ENCODE peak calls at places on chromosome 19, in eight cellular contexts. H, W, D, O, F, V, B and N are unnamed samples.
A peak's percentile ranks its signal among the peaks of the same experiment; 100 is the strongest.

GRCh38 chr19:8000298-8001038 is 5.0 kb downstream of the ELAVL1 start:
- DNase-seq in H (no peak), W (no peak), D (no peak), O (no peak), F (no peak), V (no peak), B (no peak), N (no peak)

GRCh38 chr19:10292206-10292788 is 2.5 kb downstream of the ICAM5 start:
- DNase-seq in H (no peak), W (no peak), D (peak; percentile 73), O (peak; percentile 92), F (peak; percentile 95), V (peak; percentile 96), B (no peak), N (peak; percentile 53)

GRCh38 chr19:45981350-45981749 is 7.7 kb upstream of the NOVA2 start:
- DNase-seq in H (no peak), W (no peak), D (no peak), O (no peak), F (no peak), V (no peak), B (no peak), N (no peak)

GRCh38 chr19:40403262-40403984 is 9.8 kb downstream of the PRX start:
- DNase-seq in H (peak; percentile 82), W (peak; percentile 57), D (peak; percentile 89), O (peak; percentile 96), F (peak; percentile 93), V (peak; percentile 97), B (peak; percentile 49), N (peak; percentile 85)

GRCh38 chr19:41198559-41198958 is 5.5 kb downstream of the CYP2S1 start:
- DNase-seq in H (no peak), W (no peak), D (no peak), O (no peak), F (no peak), V (no peak), B (no peak), N (no peak)

GRCh38 chr19:40465025-40465780 is at the start of gene BLVRB:
- DNase-seq in H (no peak), W (peak; percentile 56), D (peak; percentile 26), O (no peak), F (no peak), V (no peak), B (no peak), N (no peak)

GRCh38 chr19:49337267-49338022 is 2.2 kb downstream of the CD37 start:
- DNase-seq in H (no peak), W (no peak), D (no peak), O (no peak), F (no peak), V (no peak), B (no peak), N (no peak)

GRCh38 chr19:2087621-2088100 is 8.5 kb downstream of the MOB3A start:
- DNase-seq in H (no peak), W (no peak), D (peak; percentile 75), O (no peak), F (no peak), V (no peak), B (no peak), N (no peak)

GRCh38 chr19:48044561-48044960 is 682 bp upstream of the CABP5 start:
- DNase-seq in H (no peak), W (no peak), D (no peak), O (no peak), F (no peak), V (no peak), B (no peak), N (no peak)

GRCh38 chr19:1450735-1451669 is 1.1 kb downstream of the APC2 start:
- DNase-seq in H (no peak), W (no peak), D (no peak), O (no peak), F (no peak), V (no peak), B (no peak), N (no peak)

GRCh38 chr19:35265126-35265995 is 3.4 kb upstream of the USF2 start:
- DNase-seq in H (no peak), W (no peak), D (no peak), O (no peak), F (no peak), V (peak; percentile 88), B (no peak), N (no peak)

GRCh38 chr19:2885736-2886135 is 15.0 kb upstream of the ZNF57 start:
- DNase-seq in H (no peak), W (no peak), D (no peak), O (no peak), F (no peak), V (no peak), B (no peak), N (no peak)

GRCh38 chr19:17902701-17903100 is 30.1 kb upstream of the CCDC124 start:
- DNase-seq in H (peak; percentile 13), W (peak; percentile 3), D (no peak), O (no peak), F (no peak), V (no peak), B (peak; percentile 12), N (no peak)

GRCh38 chr19:38877781-38878574 is at the start of gene RINL:
- DNase-seq in H (no peak), W (no peak), D (peak; percentile 88), O (peak; percentile 49), F (no peak), V (no peak), B (no peak), N (peak; percentile 49)

GRCh38 chr19:18999016-18999758 is 34.1 kb downstream of the SUGP2 start:
- DNase-seq in H (peak; percentile 21), W (peak; percentile 34), D (no peak), O (no peak), F (no peak), V (no peak), B (no peak), N (no peak)

GRCh38 chr19:18996796-18997394 is 36.4 kb downstream of the SUGP2 start:
- DNase-seq in H (no peak), W (no peak), D (no peak), O (no peak), F (no peak), V (no peak), B (no peak), N (no peak)

GRCh38 chr19:18998276-18998675 is 35.0 kb downstream of the SUGP2 start:
- DNase-seq in H (no peak), W (no peak), D (no peak), O (no peak), F (no peak), V (no peak), B (no peak), N (no peak)

GRCh38 chr19:18995804-18996241 is 37.5 kb downstream of the SUGP2 start:
- DNase-seq in H (peak; percentile 91), W (peak; percentile 81), D (peak; percentile 45), O (peak; percentile 40), F (peak; percentile 71), V (no peak), B (peak; percentile 50), N (no peak)

DNA sequence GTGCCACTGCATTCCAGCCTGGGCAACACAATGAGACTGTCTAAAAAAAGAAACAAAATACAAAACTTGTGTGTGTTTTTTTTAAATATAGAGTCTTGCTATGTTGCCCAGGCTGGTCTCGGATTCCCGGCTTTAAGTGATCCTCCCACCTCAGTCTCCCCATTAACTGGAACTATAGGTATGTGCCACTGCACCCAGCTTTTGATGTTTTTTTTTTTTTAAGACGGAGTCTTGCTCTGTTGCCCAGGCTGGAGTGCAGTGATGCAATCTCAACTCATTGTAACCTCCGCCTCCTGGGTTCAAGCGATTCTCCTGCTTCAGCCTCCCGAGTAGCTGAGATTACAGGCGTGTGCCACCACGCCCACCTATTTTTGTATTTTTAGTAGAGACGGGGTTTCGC is 37.0 kb downstream of the SUGP2 start:
- DNase-seq in H (no peak), W (no peak), D (no peak), O (no peak), F (no peak), V (no peak), B (no peak), N (no peak)
- H3K4me3 ChIP-seq in H (no peak overlapping the region), W (no peak overlapping the region), D (no peak overlapping the region), O (no peak overlapping the region), F (no peak overlapping the region), V (no peak overlapping the region), B (no peak overlapping the region), N (no peak overlapping the region)

GRCh38 chr19:5339470-5339949 is 1.1 kb downstream of the PTPRS start:
- DNase-seq in H (no peak), W (no peak), D (no peak), O (no peak), F (no peak), V (no peak), B (no peak), N (no peak)

GRCh38 chr19:5340637-5341447 is at the start of gene PTPRS:
- DNase-seq in H (peak; percentile 24), W (peak; percentile 23), D (no peak), O (peak; percentile 61), F (peak; percentile 93), V (peak; percentile 94), B (no peak), N (no peak)

GRCh38 chr19:5338661-5339469 is 1.7 kb downstream of the PTPRS start:
- DNase-seq in H (no peak), W (no peak), D (no peak), O (no peak), F (peak; percentile 73), V (no peak), B (no peak), N (no peak)

GRCh38 chr19:5341448-5341820 is 822 bp upstream of the PTPRS start:
- DNase-seq in H (no peak), W (no peak), D (no peak), O (no peak), F (no peak), V (no peak), B (no peak), N (no peak)

DNA sequence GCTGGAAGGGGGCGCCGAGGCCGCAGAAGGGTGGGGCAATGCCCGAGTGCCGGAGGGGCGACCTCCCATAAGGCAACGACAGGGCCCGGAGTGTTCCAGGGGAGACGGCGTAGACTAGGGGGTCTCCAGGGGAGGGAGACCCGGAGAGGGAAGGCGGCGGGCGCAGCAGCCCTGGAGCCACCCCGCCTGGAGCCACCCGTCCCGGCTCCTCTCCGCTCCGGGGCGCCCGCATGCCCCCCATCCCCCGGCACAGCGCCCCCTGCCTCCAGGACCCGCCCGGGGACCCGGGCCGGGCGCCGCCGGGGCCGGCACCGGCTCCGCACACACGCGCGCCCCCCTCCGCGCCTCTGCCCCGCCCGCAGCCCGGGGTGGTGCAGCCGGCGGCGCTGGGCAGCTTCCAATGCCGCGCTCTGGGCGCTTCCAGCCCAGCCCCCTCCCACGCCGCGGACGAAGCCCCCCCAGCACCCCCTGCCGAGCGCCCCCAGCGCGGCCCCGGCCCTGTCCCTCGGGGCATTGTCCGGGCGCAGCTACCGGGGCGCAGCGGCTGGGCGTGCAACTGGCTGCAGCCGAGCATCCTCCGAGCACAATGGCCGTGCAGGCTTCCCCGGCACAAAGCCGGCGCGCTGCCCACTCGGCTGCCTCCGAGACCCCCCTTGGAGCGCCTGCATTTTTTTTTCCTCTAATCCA is 519 bp downstream of the PTPRS start:
- DNase-seq in H (no peak), W (no peak), D (no peak), O (no peak), F (peak; percentile 70), V (no peak), B (no peak), N (no peak)
- TF ChIP-seq CTCF in H (no peak), W (no peak), D (no peak), O (no peak), F (no peak), V (no peak), B (no peak), N (no peak)

GRCh38 chr19:4061683-4062575 is 4.8 kb downstream of the ZBTB7A start:
- DNase-seq in H (no peak), W (no peak), D (no peak), O (peak; percentile 94), F (no peak), V (peak; percentile 91), B (no peak), N (no peak)
- H3K4me3 ChIP-seq in H (no peak overlapping the region), W (peak overlapping the region; percentile 5), D (no peak overlapping the region), O (peak overlapping the region; percentile 72), F (no peak overlapping the region), V (no peak overlapping the region), B (peak overlapping the region; percentile 31), N (peak overlapping the region; percentile 50)

GRCh38 chr19:28333909-28334308 is 879.0 kb downstream of the UQCRFS1 start:
- DNase-seq in H (no peak), W (no peak), D (no peak), O (no peak), F (no peak), V (no peak), B (no peak), N (no peak)
- TF ChIP-seq CTCF in H (no peak), W (no peak), D (no peak), O (no peak), F (no peak), V (no peak), B (no peak), N (no peak)